ENCODE peak calls at places on chromosomes 6 and 20, in six cellular contexts. One of them, this sample, is unnamed. For H3K36me3, the result is how much of the 10 kb centered on the place peaks cover.

GRCh38 chr20:58344741-58345140 is 35.2 kb downstream of the RAB22A start:
- DNase-seq in testis: no peak
- DNase-seq in PC-3: peak
- DNase-seq in cardiac muscle cell: no peak
- DNase-seq in HCT116: no peak
- DNase-seq in brain microvascular endothelial cell: peak
- DNase-seq in this sample: no peak

GRCh38 chr6:4928426-4928825 is 75.4 kb downstream of the RPP40 start:
- DNase-seq in brain microvascular endothelial cell: peak
- DNase-seq in cardiac muscle cell: no peak
- DNase-seq in testis: no peak
- DNase-seq in HCT116: no peak
- DNase-seq in PC-3: peak
- DNase-seq in this sample: no peak

GRCh38 chr20:50270569-50270968 is 79.9 kb downstream of the CEBPB start:
- DNase-seq in cardiac muscle cell: no peak
- DNase-seq in brain microvascular endothelial cell: no peak
- DNase-seq in HCT116: no peak
- DNase-seq in PC-3: no peak
- DNase-seq in testis: no peak
- DNase-seq in this sample: no peak

GRCh38 chr6:7879579-7879978 is 31.0 kb downstream of the TXNDC5 start:
- DNase-seq in PC-3: no peak
- DNase-seq in cardiac muscle cell: no peak
- DNase-seq in testis: no peak
- DNase-seq in HCT116: no peak
- DNase-seq in brain microvascular endothelial cell: no peak
- DNase-seq in this sample: no peak

GRCh38 chr20:61002090-61002489 is 250.0 kb upstream of the CDH4 start:
- DNase-seq in testis: no peak
- DNase-seq in PC-3: no peak
- DNase-seq in HCT116: no peak
- DNase-seq in cardiac muscle cell: no peak
- DNase-seq in brain microvascular endothelial cell: no peak
- DNase-seq in this sample: no peak

GRCh38 chr6:163958646-163959045 is 544.1 kb downstream of the QKI start:
- DNase-seq in testis: no peak
- DNase-seq in PC-3: peak
- DNase-seq in brain microvascular endothelial cell: peak
- DNase-seq in cardiac muscle cell: peak
- DNase-seq in HCT116: no peak
- DNase-seq in this sample: no peak

GRCh38 chr6:123276439-123277045 is 280.5 kb downstream of the CLVS2 start:
- DNase-seq in cardiac muscle cell: no peak
- DNase-seq in PC-3: no peak
- DNase-seq in brain microvascular endothelial cell: no peak
- DNase-seq in testis: no peak
- DNase-seq in HCT116: no peak
- DNase-seq in this sample: peak

GRCh38 chr6:401239-401993 is 9.9 kb downstream of the IRF4 start:
- DNase-seq in cardiac muscle cell: no peak
- DNase-seq in brain microvascular endothelial cell: no peak
- DNase-seq in PC-3: no peak
- DNase-seq in testis: no peak
- DNase-seq in HCT116: no peak
- DNase-seq in this sample: no peak

GRCh38 chr6:164106345-164106769 is 691.8 kb downstream of the QKI start:
- DNase-seq in PC-3: peak
- DNase-seq in HCT116: no peak
- DNase-seq in testis: peak
- DNase-seq in brain microvascular endothelial cell: no peak
- DNase-seq in cardiac muscle cell: peak
- DNase-seq in this sample: peak

GRCh38 chr6:156383059-156383458 is 394.1 kb upstream of the ARID1B start:
- DNase-seq in brain microvascular endothelial cell: no peak
- DNase-seq in PC-3: no peak
- DNase-seq in cardiac muscle cell: no peak
- DNase-seq in testis: no peak
- DNase-seq in HCT116: no peak
- DNase-seq in this sample: no peak

GRCh38 chr6:43803783-43804549 is 34.0 kb downstream of the VEGFA start:
- DNase-seq in PC-3: peak
- DNase-seq in cardiac muscle cell: no peak
- DNase-seq in brain microvascular endothelial cell: no peak
- DNase-seq in testis: no peak
- DNase-seq in HCT116: peak
- DNase-seq in this sample: no peak

GRCh38 chr6:46357591-46357990 is 133.7 kb downstream of the RCAN2 start:
- DNase-seq in PC-3: no peak
- DNase-seq in cardiac muscle cell: no peak
- DNase-seq in HCT116: no peak
- DNase-seq in brain microvascular endothelial cell: no peak
- DNase-seq in testis: no peak
- DNase-seq in this sample: no peak

GRCh38 chr20:11766961-11767360 is 150.7 kb upstream of the BTBD3 start:
- DNase-seq in brain microvascular endothelial cell: no peak
- DNase-seq in PC-3: peak
- DNase-seq in HCT116: no peak
- DNase-seq in cardiac muscle cell: no peak
- DNase-seq in testis: no peak
- DNase-seq in this sample: no peak

GRCh38 chr20:49675368-49676151 is 38.1 kb downstream of the B4GALT5 start:
- DNase-seq in brain microvascular endothelial cell: no peak
- DNase-seq in testis: no peak
- DNase-seq in HCT116: no peak
- DNase-seq in cardiac muscle cell: no peak
- DNase-seq in PC-3: peak
- DNase-seq in this sample: no peak

GRCh38 chr6:104750449-104750848 is 109.3 kb downstream of the HACE1 start:
- DNase-seq in testis: no peak
- DNase-seq in brain microvascular endothelial cell: no peak
- DNase-seq in HCT116: no peak
- DNase-seq in cardiac muscle cell: no peak
- DNase-seq in PC-3: no peak
- DNase-seq in this sample: no peak

GRCh38 chr20:53281557-53282117 is 309.5 kb downstream of the TSHZ2 start:
- DNase-seq in testis: no peak
- DNase-seq in cardiac muscle cell: no peak
- DNase-seq in brain microvascular endothelial cell: no peak
- DNase-seq in HCT116: no peak
- DNase-seq in PC-3: no peak
- DNase-seq in this sample: no peak
- TF ChIP-seq CTCF in testis: no peak
- TF ChIP-seq CTCF in cardiac muscle cell: no peak
- TF ChIP-seq CTCF in brain microvascular endothelial cell: no peak
- TF ChIP-seq CTCF in HCT116: no peak
- TF ChIP-seq CTCF in PC-3: no peak
- TF ChIP-seq CTCF in this sample: no peak

DNA sequence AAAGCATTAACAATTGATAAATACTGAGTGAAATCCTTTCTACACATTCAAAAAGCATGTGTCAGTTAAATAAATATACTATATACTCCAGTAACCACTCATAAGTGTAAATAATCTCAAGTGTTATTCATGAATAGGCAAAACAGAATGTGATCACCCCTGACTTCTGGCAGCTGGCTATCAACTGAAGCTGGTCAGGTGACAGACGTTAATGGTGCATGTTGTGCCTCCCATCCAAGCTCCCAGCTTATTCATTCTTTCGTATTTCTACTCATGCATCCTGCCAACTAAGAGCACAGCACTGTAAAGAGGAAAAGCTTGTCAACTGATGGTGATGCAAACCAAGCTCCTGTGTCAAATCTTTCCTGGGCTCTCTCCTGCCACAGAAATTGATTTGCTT is 7.7 kb downstream of the PSMB1 start:
- DNase-seq in brain microvascular endothelial cell: no peak
- DNase-seq in PC-3: no peak
- DNase-seq in HCT116: no peak
- DNase-seq in testis: no peak
- DNase-seq in cardiac muscle cell: no peak
- DNase-seq in this sample: no peak
- H3K36me3 ChIP-seq in brain microvascular endothelial cell: half or more
- H3K36me3 ChIP-seq in PC-3: half or more
- H3K36me3 ChIP-seq in HCT116: half or more
- H3K36me3 ChIP-seq in testis: under half
- H3K36me3 ChIP-seq in cardiac muscle cell: half or more
- H3K36me3 ChIP-seq in this sample: half or more

GRCh38 chr6:112622036-112622435 is 274.9 kb downstream of the RFPL4B start:
- DNase-seq in PC-3: no peak
- DNase-seq in cardiac muscle cell: no peak
- DNase-seq in testis: no peak
- DNase-seq in brain microvascular endothelial cell: no peak
- DNase-seq in HCT116: no peak
- DNase-seq in this sample: no peak

GRCh38 chr6:112620832-112621569 is 273.9 kb downstream of the RFPL4B start:
- DNase-seq in HCT116: no peak
- DNase-seq in cardiac muscle cell: no peak
- DNase-seq in PC-3: peak
- DNase-seq in testis: no peak
- DNase-seq in brain microvascular endothelial cell: peak
- DNase-seq in this sample: peak

GRCh38 chr6:112618796-112619195 is 271.7 kb downstream of the RFPL4B start:
- DNase-seq in HCT116: peak
- DNase-seq in testis: peak
- DNase-seq in cardiac muscle cell: peak
- DNase-seq in PC-3: peak
- DNase-seq in brain microvascular endothelial cell: peak
- DNase-seq in this sample: peak
- TF ChIP-seq CTCF in HCT116: peak
- TF ChIP-seq CTCF in testis: peak
- TF ChIP-seq CTCF in cardiac muscle cell: no peak
- TF ChIP-seq CTCF in PC-3: peak
- TF ChIP-seq CTCF in brain microvascular endothelial cell: peak
- TF ChIP-seq CTCF in this sample: peak

GRCh38 chr20:32848846-32849245 is 9.9 kb upstream of the EFCAB8 start:
- DNase-seq in testis: no peak
- DNase-seq in PC-3: no peak
- DNase-seq in HCT116: no peak
- DNase-seq in brain microvascular endothelial cell: no peak
- DNase-seq in cardiac muscle cell: no peak
- DNase-seq in this sample: no peak
- H3K36me3 ChIP-seq in testis: under half
- H3K36me3 ChIP-seq in PC-3: half or more
- H3K36me3 ChIP-seq in HCT116: under half
- H3K36me3 ChIP-seq in brain microvascular endothelial cell: half or more
- H3K36me3 ChIP-seq in cardiac muscle cell: under half
- H3K36me3 ChIP-seq in this sample: half or more

GRCh38 chr6:13398421-13398994 is 70.2 kb upstream of the TBC1D7 start:
- DNase-seq in HCT116: no peak
- DNase-seq in cardiac muscle cell: peak
- DNase-seq in brain microvascular endothelial cell: no peak
- DNase-seq in PC-3: no peak
- DNase-seq in testis: no peak
- DNase-seq in this sample: no peak
- TF ChIP-seq CTCF in HCT116: no peak
- TF ChIP-seq CTCF in cardiac muscle cell: no peak
- TF ChIP-seq CTCF in brain microvascular endothelial cell: no peak
- TF ChIP-seq CTCF in PC-3: no peak
- TF ChIP-seq CTCF in testis: no peak
- TF ChIP-seq CTCF in this sample: no peak

DNA sequence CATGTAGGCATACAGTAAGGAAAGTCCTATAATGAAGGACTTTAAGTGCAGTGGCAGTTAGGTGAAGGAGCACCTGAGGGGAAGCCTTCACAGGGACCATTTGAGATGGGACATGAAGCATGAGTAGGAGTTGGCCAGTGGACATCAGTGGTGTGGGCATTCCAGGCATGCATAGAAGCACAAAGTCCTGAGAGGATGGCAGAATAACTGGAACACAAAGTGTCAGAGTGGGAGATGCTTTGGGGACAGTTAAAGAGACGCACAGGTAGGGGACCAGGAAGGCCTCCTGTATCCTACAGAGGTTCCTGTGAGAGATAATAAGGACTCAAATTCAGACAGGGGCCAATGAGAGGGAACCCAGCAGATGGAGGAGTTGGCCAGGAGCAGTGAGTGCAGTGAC is 26.4 kb upstream of the EFHC1 start:
- DNase-seq in testis: no peak
- DNase-seq in HCT116: no peak
- DNase-seq in brain microvascular endothelial cell: no peak
- DNase-seq in cardiac muscle cell: no peak
- DNase-seq in PC-3: no peak
- DNase-seq in this sample: no peak
- H3K36me3 ChIP-seq in testis: under half
- H3K36me3 ChIP-seq in HCT116: under half
- H3K36me3 ChIP-seq in brain microvascular endothelial cell: under half
- H3K36me3 ChIP-seq in cardiac muscle cell: under half
- H3K36me3 ChIP-seq in PC-3: under half
- H3K36me3 ChIP-seq in this sample: under half

GRCh38 chr6:6701864-6702263 is 113.3 kb downstream of the LY86 start:
- DNase-seq in cardiac muscle cell: no peak
- DNase-seq in brain microvascular endothelial cell: no peak
- DNase-seq in PC-3: no peak
- DNase-seq in HCT116: no peak
- DNase-seq in testis: no peak
- DNase-seq in this sample: no peak
- TF ChIP-seq CTCF in cardiac muscle cell: no peak
- TF ChIP-seq CTCF in brain microvascular endothelial cell: no peak
- TF ChIP-seq CTCF in PC-3: no peak
- TF ChIP-seq CTCF in HCT116: no peak
- TF ChIP-seq CTCF in testis: no peak
- TF ChIP-seq CTCF in this sample: no peak

DNA sequence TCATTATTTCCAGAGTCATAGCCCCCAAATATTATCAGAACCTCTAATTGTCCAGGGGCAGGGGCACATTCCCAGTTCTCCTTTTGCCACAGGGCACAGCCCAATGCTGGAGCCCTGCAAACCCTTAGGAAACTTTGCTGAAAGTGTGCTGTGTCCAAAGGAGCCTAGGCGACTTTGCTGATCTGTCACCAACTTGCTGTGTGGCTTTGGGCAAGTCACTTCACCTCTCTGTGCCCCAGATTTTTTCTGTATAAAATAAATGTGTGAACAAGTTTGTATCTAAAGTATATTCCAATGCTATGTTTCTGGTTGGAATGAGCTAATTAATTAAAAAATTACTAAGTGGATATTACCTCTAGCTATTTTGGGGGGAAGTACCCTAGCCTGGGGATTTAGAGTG is 25.4 kb upstream of the BCAS1 start:
- DNase-seq in brain microvascular endothelial cell: no peak
- DNase-seq in cardiac muscle cell: no peak
- DNase-seq in HCT116: no peak
- DNase-seq in PC-3: no peak
- DNase-seq in testis: no peak
- DNase-seq in this sample: no peak
- H3K36me3 ChIP-seq in brain microvascular endothelial cell: under half
- H3K36me3 ChIP-seq in cardiac muscle cell: under half
- H3K36me3 ChIP-seq in HCT116: under half
- H3K36me3 ChIP-seq in PC-3: under half
- H3K36me3 ChIP-seq in testis: under half
- H3K36me3 ChIP-seq in this sample: under half